ENCODE peak calls at places on chromosomes 11 and 22, in six cellular contexts. A, E, K, Z, W and T are unnamed samples.

GRCh38 chr11:131659931-131660330 is 289.5 kb downstream of the NTM start:
- DNase-seq in A (no peak), E (no peak), K (no peak), Z (no peak), W (no peak), T (no peak)

GRCh38 chr11:69512136-69512535 is 30.7 kb downstream of the LINC01488 start:
- DNase-seq in A (no peak), E (no peak), K (no peak), Z (no peak), W (no peak), T (no peak)

GRCh38 chr11:18750944-18751343 is 25.0 kb upstream of the IGSF22 start:
- DNase-seq in A (no peak), E (no peak), K (no peak), Z (no peak), W (no peak), T (no peak)

GRCh38 chr22:35632902-35633301 is 15.3 kb upstream of the APOL6 start:
- DNase-seq in A (no peak), E (no peak), K (no peak), Z (no peak), W (no peak), T (no peak)

GRCh38 chr11:35747638-35748037 is 85.1 kb downstream of the TRIM44 start:
- DNase-seq in A (no peak), E (no peak), K (no peak), Z (peak), W (peak), T (peak)

GRCh38 chr11:109939176-109939810 is 153.9 kb upstream of the ZC3H12C start:
- DNase-seq in A (peak), E (peak), K (peak), Z (peak), W (peak), T (peak)

GRCh38 chr11:84498016-84498415 is 1129.1 kb downstream of the DLG2 start:
- DNase-seq in A (no peak), E (no peak), K (no peak), Z (no peak), W (no peak), T (no peak)

GRCh38 chr11:65225284-65226102 is 36.3 kb upstream of the POLA2 start:
- DNase-seq in A (peak), E (peak), K (peak), Z (peak), W (no peak), T (peak)

GRCh38 chr11:25910090-25910489 is 421.8 kb upstream of the ANO3 start:
- DNase-seq in A (no peak), E (no peak), K (no peak), Z (no peak), W (no peak), T (no peak)

GRCh38 chr11:61632096-61632495 is 48.1 kb upstream of the DAGLA start:
- DNase-seq in A (no peak), E (no peak), K (no peak), Z (no peak), W (no peak), T (no peak)

GRCh38 chr11:64500176-64501013 is 90.6 kb upstream of the SLC22A12 start:
- DNase-seq in A (no peak), E (no peak), K (no peak), Z (no peak), W (no peak), T (no peak)

DNA sequence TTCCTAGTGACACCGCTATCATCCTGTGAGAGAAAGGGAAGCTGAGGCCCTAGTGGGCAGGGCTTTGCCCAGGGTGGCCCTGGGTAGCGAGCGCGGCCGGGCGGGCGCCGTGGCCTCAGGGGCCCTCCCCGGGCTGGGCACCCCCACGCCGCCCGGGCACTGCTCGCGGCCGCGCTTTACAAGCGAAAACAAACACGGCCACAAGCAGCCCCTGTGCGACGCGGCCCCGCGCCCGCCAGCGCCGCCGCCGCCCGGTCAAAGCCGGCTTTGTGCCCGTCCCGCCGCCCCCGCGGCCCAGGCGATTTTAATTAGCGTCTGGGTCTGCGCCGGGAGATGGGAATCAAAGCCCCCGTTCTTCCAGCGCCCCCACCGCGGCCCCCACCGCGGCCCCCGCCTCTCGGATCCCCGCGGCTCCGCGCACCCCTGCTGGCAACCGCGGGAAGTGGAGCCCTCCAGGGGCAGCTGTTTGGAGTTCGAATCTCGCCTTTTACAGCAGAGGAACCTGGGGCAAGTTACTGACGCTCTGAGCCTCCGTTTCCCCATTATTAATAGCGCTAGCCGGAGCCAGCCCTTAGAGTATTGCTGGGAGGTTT is 47.9 kb downstream of the CHRDL2 start:
- DNase-seq in A (peak), E (no peak), K (no peak), Z (no peak), W (peak), T (peak)
- TF ChIP-seq CTCF in A (peak), E (peak), K (peak), Z (peak), W (no peak), T (peak)

GRCh38 chr11:116829525-116830183 is at the start of gene APOC3:
- DNase-seq in A (no peak), E (no peak), K (no peak), Z (no peak), W (no peak), T (no peak)

GRCh38 chr11:116826751-116827431 is 2.8 kb upstream of the APOC3 start:
- DNase-seq in A (no peak), E (no peak), K (no peak), Z (no peak), W (no peak), T (no peak)

GRCh38 chr11:116830184-116830912 is 641 bp downstream of the APOC3 start:
- DNase-seq in A (no peak), E (no peak), K (no peak), Z (no peak), W (no peak), T (no peak)

GRCh38 chr11:116827461-116827860 is 2.2 kb upstream of the APOC3 start:
- DNase-seq in A (no peak), E (no peak), K (no peak), Z (no peak), W (no peak), T (no peak)

DNA sequence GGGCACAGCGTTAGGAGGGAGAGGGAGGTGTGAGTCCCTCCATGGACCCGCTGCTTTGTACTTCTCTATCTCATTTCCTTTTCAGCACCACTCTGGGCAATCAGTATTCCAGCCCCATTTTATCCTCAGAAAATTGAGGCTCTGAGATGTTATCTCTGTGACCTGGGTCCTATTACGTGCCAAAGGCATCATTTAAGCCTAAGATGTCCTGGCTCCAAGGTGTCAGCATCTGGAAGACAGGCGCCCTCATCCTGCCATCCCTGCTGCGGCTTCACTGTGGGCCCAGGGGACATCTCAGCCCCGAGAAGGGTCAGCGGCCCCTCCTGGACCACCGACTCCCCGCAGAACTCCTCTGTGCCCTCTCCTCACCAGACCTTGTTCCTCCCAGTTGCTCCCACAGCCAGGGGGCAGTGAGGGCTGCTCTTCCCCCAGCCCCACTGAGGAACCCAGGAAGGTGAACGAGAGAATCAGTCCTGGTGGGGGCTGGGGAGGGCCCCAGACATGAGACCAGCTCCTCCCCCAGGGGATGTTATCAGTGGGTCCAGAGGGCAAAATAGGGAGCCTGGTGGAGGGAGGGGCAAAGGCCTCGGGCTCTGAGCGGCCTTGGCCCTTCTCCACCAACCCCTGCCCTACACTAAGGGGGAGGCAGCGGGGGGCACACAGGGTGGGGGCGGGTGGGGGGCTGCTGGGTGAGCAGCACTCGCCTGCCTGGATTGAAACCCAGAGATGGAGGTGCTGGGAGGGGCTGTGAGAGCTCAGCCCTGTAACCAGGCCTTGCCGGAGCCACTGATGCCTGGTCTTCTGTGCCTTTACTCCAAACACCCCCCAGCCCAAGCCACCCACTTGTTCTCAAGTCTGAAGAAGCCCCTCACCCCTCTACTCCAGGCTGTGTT is 829 bp upstream of the APOC3 start:
- DNase-seq in A (no peak), E (no peak), K (no peak), Z (no peak), W (no peak), T (no peak)
- TF ChIP-seq CTCF in A (peak), E (no peak), K (no peak), Z (no peak), W (no peak), T (peak)

DNA sequence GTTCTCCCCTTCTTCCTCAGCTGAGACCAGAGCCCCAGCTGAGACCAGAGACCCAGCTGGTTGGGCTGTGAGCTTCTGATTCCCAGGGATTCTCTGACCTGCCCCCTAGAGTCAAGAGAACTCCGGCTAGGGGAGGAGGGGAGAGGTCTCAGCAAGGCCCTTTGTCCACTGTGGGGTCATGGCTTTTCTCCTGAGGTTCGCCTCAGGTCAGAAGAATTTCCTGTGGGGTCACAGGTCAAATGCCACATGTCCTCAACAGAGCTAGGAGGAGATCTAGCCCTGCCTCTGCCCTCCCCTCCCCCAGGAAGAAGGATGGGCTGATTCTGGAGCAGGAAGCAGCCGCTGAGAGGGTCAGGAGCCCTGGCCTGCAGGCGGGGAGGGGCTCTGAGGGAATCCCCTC is 23.7 kb downstream of the HTR3A start:
- DNase-seq in A (no peak), E (no peak), K (no peak), Z (no peak), W (no peak), T (no peak)
- TF ChIP-seq CTCF in A (no peak), E (no peak), K (no peak), Z (no peak), W (no peak), T (no peak)

DNA sequence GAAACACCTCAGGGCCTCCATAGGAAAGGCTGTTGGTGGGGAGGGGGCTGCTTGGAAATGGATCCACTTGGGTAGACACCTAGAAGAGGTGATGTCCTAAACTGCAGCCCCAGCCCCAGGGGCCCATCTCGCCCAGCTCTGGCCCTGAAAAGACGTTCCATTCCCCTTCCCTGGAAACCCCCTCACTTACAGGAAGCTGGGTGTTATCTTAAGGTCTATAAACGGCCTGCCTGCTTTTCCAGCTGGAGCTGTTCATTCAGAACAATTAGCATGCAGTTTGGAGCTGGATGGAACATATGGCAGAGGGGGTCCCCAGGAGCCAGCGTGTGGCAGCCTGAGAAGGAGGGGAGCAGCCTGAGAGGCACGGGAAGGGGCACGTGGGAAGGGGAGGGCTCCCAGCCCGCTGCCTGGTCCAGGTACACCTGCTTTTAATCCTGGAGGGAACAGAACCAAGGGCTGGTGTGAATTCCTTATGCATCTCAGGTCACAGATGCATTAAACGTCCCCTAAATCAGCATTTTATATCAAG is 139.6 kb downstream of the PKNOX2 start:
- DNase-seq in A (no peak), E (no peak), K (peak), Z (no peak), W (no peak), T (no peak)
- TF ChIP-seq CTCF in A (no peak), E (no peak), K (no peak), Z (no peak), W (no peak), T (no peak)

GRCh38 chr22:29341056-29341848 is 25.8 kb upstream of the RASL10A start:
- DNase-seq in A (no peak), E (no peak), K (no peak), Z (no peak), W (no peak), T (no peak)

GRCh38 chr22:29338398-29338797 is 22.9 kb upstream of the RASL10A start:
- DNase-seq in A (no peak), E (no peak), K (no peak), Z (no peak), W (no peak), T (no peak)

GRCh38 chr22:29340566-29340965 is 25.1 kb upstream of the RASL10A start:
- DNase-seq in A (no peak), E (no peak), K (no peak), Z (no peak), W (no peak), T (no peak)

GRCh38 chr22:29337631-29338284 is 22.3 kb upstream of the RASL10A start:
- DNase-seq in A (no peak), E (no peak), K (no peak), Z (no peak), W (no peak), T (no peak)

DNA sequence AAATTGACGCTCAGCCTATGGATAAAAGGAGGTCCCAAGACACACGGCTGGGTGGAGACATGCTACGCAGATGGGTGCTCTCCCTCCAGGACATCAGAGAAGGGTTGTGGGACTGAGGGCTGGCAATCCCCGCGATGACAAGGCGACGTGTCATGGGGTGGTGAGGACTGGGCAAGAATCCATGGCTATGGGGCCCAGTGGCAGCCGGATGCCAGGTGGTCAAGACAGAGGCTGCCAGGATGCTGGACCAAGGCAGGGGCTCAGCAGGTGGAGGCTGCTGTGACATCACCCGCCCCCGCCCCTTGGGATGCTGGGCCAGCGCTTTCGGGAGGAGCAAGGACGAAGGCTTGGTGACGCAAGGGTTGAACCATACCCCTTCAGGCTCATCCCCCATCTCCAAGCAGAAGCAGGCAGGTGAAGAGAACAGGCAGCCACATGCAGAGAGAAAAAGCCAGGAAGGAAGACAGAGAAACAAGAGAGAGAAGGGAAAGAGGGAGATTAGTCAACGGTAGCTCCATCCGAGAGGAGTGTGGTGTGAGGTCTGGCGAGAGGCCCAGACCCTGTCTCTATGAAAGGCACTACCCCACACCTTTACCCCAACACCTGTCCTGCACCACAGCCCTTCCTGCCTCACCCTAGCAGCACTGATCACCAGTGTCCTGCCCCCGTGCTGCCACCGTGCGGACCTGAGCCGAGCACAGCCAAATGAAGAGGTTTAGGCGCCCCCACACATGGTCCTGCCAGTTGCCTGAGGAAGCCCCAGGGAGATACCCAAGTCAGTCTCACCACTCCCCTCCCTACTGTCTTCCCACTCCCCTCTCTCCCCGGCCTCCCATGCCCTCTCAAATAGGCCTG is 24.1 kb upstream of the RASL10A start:
- DNase-seq in A (no peak), E (no peak), K (no peak), Z (no peak), W (no peak), T (no peak)
- TF ChIP-seq CTCF in A (no peak), E (no peak), K (no peak), Z (no peak), W (no peak), T (no peak)

GRCh38 chr11:120102862-120103118 is 35.1 kb downstream of the TRIM29 start:
- DNase-seq in A (no peak), E (no peak), K (no peak), Z (no peak), W (no peak), T (no peak)
- TF ChIP-seq CTCF in A (no peak), E (no peak), K (no peak), Z (no peak), W (no peak), T (no peak)

GRCh38 chr11:102661040-102661439 is 35.9 kb upstream of the MMP20 start:
- DNase-seq in A (no peak), E (no peak), K (no peak), Z (no peak), W (no peak), T (no peak)

GRCh38 chr11:102662607-102663006 is 37.5 kb upstream of the MMP20 start:
- DNase-seq in A (no peak), E (no peak), K (no peak), Z (no peak), W (no peak), T (no peak)

GRCh38 chr11:102666331-102666957 is 39.1 kb downstream of the MMP27 start:
- DNase-seq in A (peak), E (peak), K (peak), Z (peak), W (peak), T (peak)

GRCh38 chr11:102669664-102670063 is 35.9 kb downstream of the MMP27 start:
- DNase-seq in A (no peak), E (no peak), K (no peak), Z (no peak), W (no peak), T (no peak)

GRCh38 chr11:102664001-102664752 is 39.0 kb upstream of the MMP20 start:
- DNase-seq in A (peak), E (no peak), K (no peak), Z (no peak), W (peak), T (peak)
- TF ChIP-seq CTCF in A (peak), E (no peak), K (peak), Z (no peak), W (no peak), T (peak)